ENCODE peak calls at places on chromosome 15, in ten cellular contexts. S is A172; Z is CD8-positive, alpha-beta memory T cell; G is NCI-H1092 treated with DMSO at 0.1 percent for 48 hours; M is heart left ventricle; T is fibroblast of pulmonary artery; P is anterior cingulate cortex; F is GM12865; E is HFFc6; N is activated effector memory CD4-positive, alpha-beta T cell treated with Interleukin-2 at 50 U/mL for 16 hours. K is an unnamed sample.

GRCh38 chr15:57692709-57693108 is 13.8 kb upstream of the POLR2M start:
- DNase-seq in S (peak), Z (no peak), G (no peak), M (no peak), T (peak), P (no peak), F (no peak), E (no peak), N (no peak), K (no peak)

GRCh38 chr15:25136119-25136518 is 181.3 kb downstream of the SNRPN start:
- DNase-seq in S (no peak), Z (no peak), G (peak), M (no peak), T (peak), P (no peak), F (no peak), E (no peak), N (no peak), K (peak)

GRCh38 chr15:72507402-72507801 is 33.3 kb downstream of the ARIH1 start:
- DNase-seq in S (no peak), Z (no peak), G (no peak), M (no peak), T (no peak), P (no peak), F (no peak), E (no peak), N (no peak), K (no peak)

GRCh38 chr15:67054676-67055075 is 10.7 kb upstream of the SMAD3 start:
- DNase-seq in S (no peak), Z (no peak), G (no peak), M (no peak), T (no peak), P (no peak), F (no peak), E (no peak), N (no peak), K (no peak)

GRCh38 chr15:40336129-40337122 is 4.3 kb downstream of the CCDC9B start:
- DNase-seq in S (no peak), Z (no peak), G (peak), M (peak), T (no peak), P (no peak), F (peak), E (no peak), N (no peak), K (peak)

GRCh38 chr15:41983221-41983620 is 10.9 kb upstream of the EHD4 start:
- DNase-seq in S (no peak), Z (no peak), G (no peak), M (no peak), T (no peak), P (no peak), F (no peak), E (no peak), N (no peak), K (no peak)

GRCh38 chr15:63593705-63594671 is 3.2 kb upstream of the FBXL22 start:
- DNase-seq in S (no peak), Z (no peak), G (no peak), M (no peak), T (no peak), P (no peak), F (no peak), E (no peak), N (no peak), K (no peak)

GRCh38 chr15:49832421-49832980 is 211.7 kb downstream of the DTWD1 start:
- DNase-seq in S (peak), Z (no peak), G (no peak), M (no peak), T (peak), P (no peak), F (peak), E (no peak), N (no peak), K (no peak)

GRCh38 chr15:52481915-52482314 is 46.8 kb downstream of the MYO5A start:
- DNase-seq in S (peak), Z (peak), G (no peak), M (no peak), T (peak), P (no peak), F (peak), E (peak), N (peak), K (peak)

GRCh38 chr15:98906712-98907083 is 100.9 kb downstream of the PGPEP1L start:
- DNase-seq in S (peak), Z (no peak), G (no peak), M (no peak), T (peak), P (no peak), F (no peak), E (peak), N (no peak), K (no peak)

GRCh38 chr15:37837276-37837675 is 97.2 kb upstream of the TMCO5A start:
- DNase-seq in S (peak), Z (no peak), G (no peak), M (no peak), T (peak), P (no peak), F (no peak), E (peak), N (no peak), K (no peak)

GRCh38 chr15:51097553-51098330 is 3.0 kb upstream of the TNFAIP8L3 start:
- DNase-seq in S (peak), Z (no peak), G (no peak), M (no peak), T (peak), P (no peak), F (no peak), E (peak), N (no peak), K (peak)

GRCh38 chr15:85786778-85787114 is 8.0 kb downstream of the KLHL25 start:
- DNase-seq in S (no peak), Z (no peak), G (no peak), M (no peak), T (no peak), P (no peak), F (no peak), E (no peak), N (no peak), K (no peak)

GRCh38 chr15:57333487-57333886 is 42.8 kb upstream of the CGNL1 start:
- DNase-seq in S (peak), Z (no peak), G (no peak), M (no peak), T (peak), P (no peak), F (no peak), E (no peak), N (no peak), K (no peak)

GRCh38 chr15:61835476-61836106 is 224.7 kb downstream of the VPS13C start:
- DNase-seq in S (peak), Z (peak), G (peak), M (peak), T (peak), P (peak), F (peak), E (peak), N (peak), K (peak)

GRCh38 chr15:70166506-70167087 is 68.9 kb upstream of the TLE3 start:
- DNase-seq in S (no peak), Z (no peak), G (no peak), M (no peak), T (no peak), P (no peak), F (no peak), E (no peak), N (no peak), K (no peak)

K was measured in MV-4-11.